ENCODE peak calls at places on chromosomes 11 and 22, in ten cellular contexts. Y is cardiac muscle cell; T is NCI-H345; L is Daoy; D is B cell; C is cardiac septum; U is ascending aorta; R is NCI-H1105 treated with DMSO at 0.1 percent for 48 hours; E is amniotic epithelial cell; K is effector memory CD4-positive, alpha-beta T cell. J is an unnamed sample.

GRCh38 chr11:10407749-10408472 is 47.2 kb upstream of the AMPD3 start:
- DNase-seq in R (no peak), U (no peak), L (no peak), D (no peak), K (no peak), T (no peak), E (no peak), C (no peak), Y (no peak), J (no peak)

GRCh38 chr11:120652705-120653335 is 141.3 kb downstream of the GRIK4 start:
- DNase-seq in L (peak), K (no peak), R (no peak), Y (no peak), U (no peak), T (no peak), D (no peak), E (peak), C (peak), J (no peak)

GRCh38 chr22:46209262-46209661 is 40.8 kb downstream of the CDPF1 start:
- DNase-seq in K (no peak), U (no peak), E (peak), L (no peak), T (no peak), D (no peak), R (no peak), Y (no peak), C (no peak), J (no peak)

GRCh38 chr22:17888855-17889254 is 114.6 kb upstream of the BID start:
- DNase-seq in Y (peak), E (peak), K (no peak), C (no peak), L (no peak), R (no peak), T (no peak), U (no peak), D (no peak), J (no peak)

GRCh38 chr11:1920909-1921575 is 1.5 kb downstream of the TNNT3 start:
- DNase-seq in R (no peak), U (no peak), Y (no peak), K (no peak), C (no peak), E (no peak), D (peak), T (no peak), L (no peak), J (no peak)

GRCh38 chr11:6988506-6988905 is 31.6 kb downstream of the ZNF214 start:
- DNase-seq in E (no peak), K (no peak), C (no peak), L (no peak), U (no peak), Y (no peak), R (no peak), D (no peak), T (no peak), J (no peak)

GRCh38 chr11:57255618-57256017 is 18.6 kb upstream of the APLNR start:
- DNase-seq in Y (no peak), T (no peak), D (no peak), C (no peak), U (no peak), E (no peak), L (no peak), R (no peak), K (no peak), J (no peak)

GRCh38 chr11:33936745-33937612 is 45.1 kb upstream of the LMO2 start:
- DNase-seq in C (peak), L (peak), Y (peak), T (peak), D (no peak), R (no peak), E (peak), K (no peak), U (peak), J (no peak)

GRCh38 chr11:44825058-44825795 is 98.5 kb downstream of the TSPAN18 start:
- DNase-seq in L (no peak), E (no peak), D (no peak), C (no peak), Y (no peak), R (no peak), U (no peak), K (no peak), T (no peak), J (peak)

GRCh38 chr22:28142361-28142801 is 223.3 kb upstream of the PITPNB start:
- DNase-seq in R (no peak), D (no peak), C (no peak), E (peak), U (no peak), T (no peak), L (peak), K (no peak), Y (no peak), J (no peak)

GRCh38 chr11:61850687-61851086 is 22.6 kb downstream of the FADS2 start:
- DNase-seq in U (no peak), T (no peak), R (no peak), C (no peak), L (no peak), Y (no peak), K (no peak), E (no peak), D (no peak), J (no peak)

GRCh38 chr11:59199546-59200420 is 12.9 kb downstream of the MPEG1 start:
- DNase-seq in D (no peak), E (no peak), U (no peak), C (no peak), L (no peak), R (no peak), K (no peak), T (no peak), Y (no peak), J (no peak)

GRCh38 chr22:36611241-36611976 is 82.4 kb upstream of the EIF3D start:
- DNase-seq in K (no peak), E (no peak), C (no peak), D (no peak), R (no peak), Y (no peak), L (no peak), U (no peak), T (no peak), J (no peak)

GRCh38 chr11:11157201-11157600 is 195.8 kb downstream of the CSNK2A3 start:
- DNase-seq in U (no peak), K (no peak), R (peak), T (peak), L (peak), E (peak), D (no peak), Y (peak), C (no peak), J (no peak)

GRCh38 chr11:77525455-77526091 is 51.7 kb upstream of the PAK1 start:
- DNase-seq in C (no peak), L (no peak), U (no peak), R (no peak), E (peak), K (no peak), T (no peak), Y (no peak), D (peak), J (no peak)

GRCh38 chr22:19133561-19133960 is 2.5 kb downstream of the TSSK2 start:
- DNase-seq in L (no peak), T (no peak), D (no peak), C (no peak), Y (no peak), K (no peak), R (no peak), E (no peak), U (no peak), J (no peak)

GRCh38 chr11:109914809-109915653 is 178.2 kb upstream of the ZC3H12C start:
- DNase-seq in T (no peak), L (no peak), Y (no peak), K (no peak), R (no peak), E (peak), U (no peak), C (no peak), D (no peak), J (no peak)

GRCh38 chr11:328012-328411 is 7.4 kb upstream of the IFITM3 start:
- DNase-seq in L (no peak), D (no peak), K (no peak), C (peak), R (no peak), Y (no peak), U (no peak), T (no peak), E (no peak), J (peak)

GRCh38 chr11:76035020-76035419 is 171.3 kb downstream of the WNT11 start:
- DNase-seq in C (no peak), Y (no peak), D (no peak), E (no peak), T (no peak), L (no peak), U (no peak), R (no peak), K (no peak), J (no peak)

J was measured in upper lobe of right lung.